ENCODE peak calls at places on chromosomes 5 and 9, in nine cellular contexts. D is choroid plexus epithelial cell; U is spleen; K is adipocyte; V is aorta; C is astrocyte of the spinal cord; M is CD8-positive, alpha-beta T cell; R is GM23248; F is colonic mucosa. Q is an unnamed sample.
A peak's percentile ranks its signal among the peaks of the same experiment; 100 is the strongest.

GRCh38 chr5:143356855-143357254 is 46.6 kb downstream of the NR3C1 start:
- DNase-seq in K (no peak), U (no peak), C (no peak), D (no peak), R (no peak), V (no peak), M (no peak), F (no peak), Q (no peak)

GRCh38 chr5:78339591-78340450 is 20.6 kb upstream of the SCAMP1 start:
- DNase-seq in C (no peak), M (no peak), D (no peak), V (no peak), U (no peak), F (no peak), R (no peak), K (no peak), Q (no peak)

GRCh38 chr9:89026878-89027277 is 35.6 kb downstream of the S1PR3 start:
- DNase-seq in D (no peak), R (peak; percentile 9), M (no peak), V (no peak), K (no peak), C (no peak), U (no peak), F (no peak), Q (no peak)

GRCh38 chr5:134101686-134102439 is 12.6 kb upstream of the TCF7 start:
- DNase-seq in D (peak; percentile 20), F (peak; percentile 72), M (peak; percentile 81), K (peak; percentile 58), R (peak; percentile 59), V (no peak), U (peak; percentile 94), C (no peak), Q (peak; percentile 92)

GRCh38 chr9:87520172-87520683 is 22.6 kb downstream of the DAPK1 start:
- DNase-seq in C (no peak), K (no peak), D (no peak), U (no peak), V (no peak), R (no peak), M (no peak), F (no peak), Q (no peak)

GRCh38 chr9:95313010-95313498 is 4.5 kb downstream of the FANCC start:
- DNase-seq in R (peak; percentile 77), V (peak; percentile 68), C (peak; percentile 46), F (peak; percentile 91), U (peak; percentile 76), M (no peak), K (peak; percentile 60), D (peak; percentile 62), Q (peak; percentile 85)

GRCh38 chr5:102901821-102902448 is 146.8 kb downstream of the PAM start:
- DNase-seq in R (peak; percentile 35), C (no peak), K (no peak), F (no peak), D (no peak), V (no peak), M (no peak), U (no peak), Q (no peak)

GRCh38 chr5:134738963-134739661 is 764 bp downstream of the CAMLG start:
- DNase-seq in U (peak; percentile 77), K (peak; percentile 67), C (peak; percentile 37), M (peak; percentile 21), D (peak; percentile 65), R (peak; percentile 79), F (peak; percentile 34), V (no peak), Q (no peak)

GRCh38 chr5:27503813-27504212 is 465.4 kb upstream of the CDH9 start:
- DNase-seq in D (no peak), U (no peak), F (no peak), R (no peak), V (no peak), C (no peak), K (no peak), M (no peak), Q (no peak)

GRCh38 chr5:73938938-73939320 is 312.9 kb downstream of the ARHGEF28 start:
- DNase-seq in C (no peak), V (no peak), M (no peak), D (no peak), K (no peak), R (peak; percentile 82), F (no peak), U (no peak), Q (no peak)

GRCh38 chr5:158123595-158123994 is 264.6 kb upstream of the CLINT1 start:
- DNase-seq in V (no peak), M (no peak), R (no peak), F (no peak), K (no peak), D (no peak), C (no peak), U (no peak), Q (no peak)

GRCh38 chr9:9912459-9912858 is 700.3 kb downstream of the PTPRD start:
- DNase-seq in R (no peak), K (no peak), V (no peak), F (no peak), U (no peak), C (no peak), M (no peak), D (peak; percentile 1), Q (no peak)

DNA sequence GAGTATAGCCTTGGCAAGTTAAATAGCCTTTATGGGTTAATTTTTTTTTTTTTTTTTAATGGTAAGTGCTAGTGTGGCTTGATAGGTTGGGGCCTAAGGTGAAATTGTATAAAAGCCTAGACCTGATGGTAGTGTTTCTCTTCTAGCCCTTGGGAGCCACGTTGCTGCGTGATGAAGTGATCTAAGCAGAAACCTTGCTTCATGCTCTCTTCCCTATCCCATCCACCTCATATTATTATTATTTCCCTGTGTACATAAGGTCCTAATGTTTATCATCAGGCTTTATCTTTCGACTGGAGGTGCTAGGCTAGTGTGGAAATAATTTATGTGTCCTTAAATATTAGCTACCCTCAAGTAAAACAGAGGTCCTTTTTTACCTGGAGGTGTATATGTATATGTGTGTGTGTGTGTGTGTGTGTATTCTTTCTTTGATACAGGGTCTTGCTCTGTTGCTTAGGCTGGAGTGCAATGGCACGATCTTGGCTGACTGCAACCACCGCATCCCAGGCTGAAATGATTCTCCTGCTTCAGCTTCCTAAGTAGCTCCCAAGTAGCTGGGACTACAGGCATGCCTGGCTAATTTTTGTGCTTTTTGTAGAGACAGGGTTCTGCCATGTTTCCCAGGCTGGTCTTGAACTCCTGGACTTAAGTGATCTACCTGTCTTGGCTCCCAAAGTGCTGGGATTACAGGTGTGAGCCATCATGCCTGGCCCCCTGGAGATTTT is 3.6 kb downstream of the UGCG start:
- DNase-seq in V (no peak), D (no peak), R (peak; percentile 25), K (no peak), C (no peak), U (no peak), M (no peak), F (no peak), Q (no peak)
- H3K4me3 ChIP-seq in V (no peak overlapping the region), D (peak overlapping the region; percentile 75), R (peak overlapping the region; percentile 99), K (peak overlapping the region; percentile 100), C (no peak overlapping the region), U (peak overlapping the region; percentile 79), M (no peak overlapping the region), F (no peak overlapping the region), Q (peak overlapping the region; percentile 77)

GRCh38 chr5:38725419-38725865 is 120.4 kb upstream of the OSMR start:
- DNase-seq in R (no peak), M (no peak), D (peak; percentile 29), F (no peak), V (no peak), U (no peak), C (peak; percentile 25), K (no peak), Q (no peak)
- H3K4me3 ChIP-seq in R (no peak overlapping the region), M (no peak overlapping the region), D (no peak overlapping the region), F (no peak overlapping the region), V (no peak overlapping the region), U (no peak overlapping the region), C (no peak overlapping the region), K (no peak overlapping the region), Q (no peak overlapping the region)

DNA sequence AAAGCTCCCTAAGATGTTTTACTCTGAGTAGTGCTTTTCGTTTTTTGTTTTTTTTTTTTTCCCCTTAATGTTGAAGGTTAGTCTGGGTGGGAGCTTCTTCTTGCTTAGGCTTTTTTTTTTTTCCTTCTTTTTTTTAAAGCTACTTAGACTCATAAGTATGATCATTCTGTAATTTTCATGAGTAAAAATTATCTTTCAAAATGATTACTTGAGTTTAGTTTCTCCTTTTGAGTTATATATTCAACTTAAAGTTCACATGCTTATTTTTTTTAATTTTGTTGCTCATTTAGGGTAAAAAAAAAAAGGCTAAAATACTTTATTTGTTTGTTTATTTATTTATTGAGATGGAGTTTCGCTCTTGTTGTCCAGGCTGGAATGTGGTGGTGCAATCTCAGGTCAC is 2.9 kb downstream of the RBM27 start:
- DNase-seq in D (no peak), M (no peak), V (no peak), R (no peak), U (no peak), C (no peak), K (no peak), F (no peak), Q (no peak)
- H3K4me3 ChIP-seq in D (no peak overlapping the region), M (no peak overlapping the region), V (no peak overlapping the region), R (no peak overlapping the region), U (no peak overlapping the region), C (no peak overlapping the region), K (no peak overlapping the region), F (no peak overlapping the region), Q (no peak overlapping the region)

DNA sequence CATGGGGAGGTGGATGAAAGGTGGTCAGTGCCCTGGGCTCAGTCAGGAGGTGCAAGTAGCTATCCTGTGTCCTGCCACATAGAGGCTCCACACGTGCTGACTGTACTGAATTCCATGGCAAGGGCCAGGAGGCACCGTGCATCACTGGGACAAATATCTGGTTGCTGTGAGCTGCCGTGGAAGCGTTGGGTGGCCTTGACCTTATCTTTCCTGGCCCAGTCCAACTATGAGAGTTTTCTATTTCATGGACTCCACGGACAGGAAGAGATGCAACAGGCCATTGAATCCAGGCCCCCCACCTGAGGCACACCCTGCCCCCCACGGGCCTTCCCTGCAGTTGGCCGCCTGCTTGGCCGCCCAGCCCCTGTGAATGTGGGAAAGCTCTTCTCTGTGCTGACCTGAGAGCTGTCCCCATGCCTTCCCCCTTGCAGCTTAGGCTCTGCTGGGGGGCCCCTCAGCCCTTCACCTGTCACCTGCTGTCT is 1.7 kb downstream of the GRHPR start:
- DNase-seq in R (no peak), U (no peak), F (no peak), C (no peak), M (no peak), K (no peak), V (no peak), D (no peak), Q (no peak)
- H3K4me3 ChIP-seq in R (peak overlapping the region; percentile 89), U (no peak overlapping the region), F (no peak overlapping the region), C (no peak overlapping the region), M (no peak overlapping the region), K (peak overlapping the region; percentile 97), V (no peak overlapping the region), D (no peak overlapping the region), Q (peak overlapping the region; percentile 93)

GRCh38 chr9:129558551-129559505 is 62.1 kb downstream of the C9orf50 start:
- DNase-seq in F (no peak), R (no peak), K (no peak), C (no peak), V (no peak), U (no peak), M (no peak), D (no peak), Q (no peak)
- H3K4me3 ChIP-seq in F (no peak overlapping the region), R (no peak overlapping the region), K (no peak overlapping the region), C (no peak overlapping the region), V (no peak overlapping the region), U (no peak overlapping the region), M (no peak overlapping the region), D (no peak overlapping the region), Q (no peak overlapping the region)